ENCODE peak calls at places on chromosome 17, in nine cellular contexts. One of them, this sample, is unnamed.
A peak's percentile ranks its signal among the peaks of the same experiment; 100 is the strongest.

GRCh38 chr17:45307290-45308015 is 9.4 kb downstream of the MAP3K14 start:
- DNase-seq in uterus: peak; percentile 49
- DNase-seq in body of pancreas: peak; percentile 77
- DNase-seq in IMR-90: peak; percentile 90
- DNase-seq in esophagus muscularis mucosa: no peak
- DNase-seq in H54: peak; percentile 57
- DNase-seq in adrenal gland: peak; percentile 74
- DNase-seq in thyroid gland: no peak
- DNase-seq in H1: no peak
- DNase-seq in this sample: no peak

GRCh38 chr17:66661411-66661843 is 173.5 kb upstream of the CACNG5 start:
- DNase-seq in H54: peak; percentile 45
- DNase-seq in H1: no peak
- DNase-seq in body of pancreas: no peak
- DNase-seq in esophagus muscularis mucosa: no peak
- DNase-seq in uterus: no peak
- DNase-seq in thyroid gland: peak; percentile 45
- DNase-seq in adrenal gland: peak; percentile 40
- DNase-seq in IMR-90: peak; percentile 56
- DNase-seq in this sample: peak; percentile 45

GRCh38 chr17:74295625-74296547 is 21.9 kb downstream of the DNAI2 start:
- DNase-seq in H1: no peak
- DNase-seq in thyroid gland: no peak
- DNase-seq in IMR-90: no peak
- DNase-seq in H54: no peak
- DNase-seq in body of pancreas: no peak
- DNase-seq in uterus: no peak
- DNase-seq in adrenal gland: peak; percentile 88
- DNase-seq in esophagus muscularis mucosa: no peak
- DNase-seq in this sample: no peak

GRCh38 chr17:33292981-33293867 is at the start of gene ASIC2:
- DNase-seq in uterus: no peak
- DNase-seq in H1: peak; percentile 71
- DNase-seq in H54: no peak
- DNase-seq in IMR-90: peak; percentile 4
- DNase-seq in body of pancreas: no peak
- DNase-seq in thyroid gland: no peak
- DNase-seq in esophagus muscularis mucosa: no peak
- DNase-seq in adrenal gland: no peak
- DNase-seq in this sample: no peak

GRCh38 chr17:60165976-60166375 is 16.2 kb downstream of the CA4 start:
- DNase-seq in body of pancreas: no peak
- DNase-seq in IMR-90: no peak
- DNase-seq in uterus: no peak
- DNase-seq in adrenal gland: no peak
- DNase-seq in thyroid gland: no peak
- DNase-seq in esophagus muscularis mucosa: no peak
- DNase-seq in H54: no peak
- DNase-seq in H1: no peak
- DNase-seq in this sample: peak; percentile 69

GRCh38 chr17:3796110-3796821 is 4.7 kb downstream of the ITGAE start:
- DNase-seq in body of pancreas: peak; percentile 50
- DNase-seq in thyroid gland: peak; percentile 25
- DNase-seq in H1: no peak
- DNase-seq in H54: no peak
- DNase-seq in adrenal gland: peak; percentile 19
- DNase-seq in esophagus muscularis mucosa: no peak
- DNase-seq in uterus: no peak
- DNase-seq in IMR-90: no peak
- DNase-seq in this sample: peak; percentile 48

GRCh38 chr17:17236295-17237025 is 508 bp downstream of the FLCN start:
- DNase-seq in IMR-90: peak; percentile 31
- DNase-seq in adrenal gland: peak; percentile 26
- DNase-seq in thyroid gland: peak; percentile 42
- DNase-seq in body of pancreas: no peak
- DNase-seq in H1: no peak
- DNase-seq in H54: no peak
- DNase-seq in esophagus muscularis mucosa: no peak
- DNase-seq in uterus: no peak
- DNase-seq in this sample: no peak

GRCh38 chr17:29569245-29569950 is 897 bp downstream of the TP53I13 start:
- DNase-seq in thyroid gland: no peak
- DNase-seq in body of pancreas: no peak
- DNase-seq in adrenal gland: no peak
- DNase-seq in H1: no peak
- DNase-seq in uterus: no peak
- DNase-seq in H54: no peak
- DNase-seq in esophagus muscularis mucosa: no peak
- DNase-seq in IMR-90: peak; percentile 35
- DNase-seq in this sample: no peak

GRCh38 chr17:31489295-31490018 is 98.0 kb downstream of the RAB11FIP4 start:
- DNase-seq in esophagus muscularis mucosa: no peak
- DNase-seq in body of pancreas: peak; percentile 94
- DNase-seq in IMR-90: no peak
- DNase-seq in H1: peak; percentile 82
- DNase-seq in uterus: no peak
- DNase-seq in thyroid gland: no peak
- DNase-seq in adrenal gland: no peak
- DNase-seq in H54: no peak
- DNase-seq in this sample: peak; percentile 92

GRCh38 chr17:82693168-82693867 is 5.2 kb downstream of the RAB40B start:
- DNase-seq in esophagus muscularis mucosa: no peak
- DNase-seq in adrenal gland: no peak
- DNase-seq in body of pancreas: no peak
- DNase-seq in thyroid gland: no peak
- DNase-seq in H1: no peak
- DNase-seq in uterus: no peak
- DNase-seq in H54: no peak
- DNase-seq in IMR-90: no peak
- DNase-seq in this sample: no peak

GRCh38 chr17:40313660-40314556 is 4.9 kb downstream of the RARA start:
- DNase-seq in body of pancreas: no peak
- DNase-seq in adrenal gland: no peak
- DNase-seq in thyroid gland: peak; percentile 63
- DNase-seq in IMR-90: no peak
- DNase-seq in uterus: peak; percentile 8
- DNase-seq in esophagus muscularis mucosa: no peak
- DNase-seq in H54: no peak
- DNase-seq in H1: no peak
- DNase-seq in this sample: no peak

GRCh38 chr17:40315678-40316570 is 6.9 kb downstream of the RARA start:
- DNase-seq in H54: no peak
- DNase-seq in adrenal gland: no peak
- DNase-seq in body of pancreas: no peak
- DNase-seq in esophagus muscularis mucosa: no peak
- DNase-seq in IMR-90: no peak
- DNase-seq in thyroid gland: no peak
- DNase-seq in H1: no peak
- DNase-seq in uterus: peak; percentile 17
- DNase-seq in this sample: peak; percentile 25

GRCh38 chr17:40315206-40315605 is 6.2 kb downstream of the RARA start:
- DNase-seq in uterus: peak; percentile 10
- DNase-seq in adrenal gland: no peak
- DNase-seq in IMR-90: no peak
- DNase-seq in H1: no peak
- DNase-seq in H54: no peak
- DNase-seq in thyroid gland: no peak
- DNase-seq in body of pancreas: no peak
- DNase-seq in esophagus muscularis mucosa: no peak
- DNase-seq in this sample: peak; percentile 17

GRCh38 chr17:40312893-40313659 is 4.1 kb downstream of the RARA start:
- DNase-seq in uterus: peak; percentile 10
- DNase-seq in H54: no peak
- DNase-seq in body of pancreas: no peak
- DNase-seq in IMR-90: no peak
- DNase-seq in adrenal gland: no peak
- DNase-seq in esophagus muscularis mucosa: no peak
- DNase-seq in thyroid gland: peak; percentile 41
- DNase-seq in H1: no peak
- DNase-seq in this sample: no peak

GRCh38 chr17:40314557-40314953 is 5.6 kb downstream of the RARA start:
- DNase-seq in H1: no peak
- DNase-seq in adrenal gland: peak; percentile 99
- DNase-seq in thyroid gland: peak; percentile 99
- DNase-seq in uterus: peak; percentile 71
- DNase-seq in IMR-90: peak; percentile 91
- DNase-seq in H54: peak; percentile 83
- DNase-seq in body of pancreas: peak; percentile 95
- DNase-seq in esophagus muscularis mucosa: no peak
- DNase-seq in this sample: peak; percentile 95
- TF ChIP-seq POLR2A in H1: no peak
- TF ChIP-seq POLR2A in adrenal gland: no peak
- TF ChIP-seq POLR2A in thyroid gland: no peak
- TF ChIP-seq POLR2A in uterus: no peak
- TF ChIP-seq POLR2A in IMR-90: no peak
- TF ChIP-seq POLR2A in H54: no peak
- TF ChIP-seq POLR2A in body of pancreas: no peak
- TF ChIP-seq POLR2A in esophagus muscularis mucosa: no peak
- TF ChIP-seq POLR2A in this sample: no peak

GRCh38 chr17:39283896-39284295 is 58.2 kb upstream of the STAC2 start:
- DNase-seq in adrenal gland: no peak
- DNase-seq in IMR-90: no peak
- DNase-seq in esophagus muscularis mucosa: no peak
- DNase-seq in uterus: no peak
- DNase-seq in body of pancreas: no peak
- DNase-seq in H54: no peak
- DNase-seq in thyroid gland: no peak
- DNase-seq in H1: no peak
- DNase-seq in this sample: no peak
- TF ChIP-seq POLR2A in adrenal gland: no peak
- TF ChIP-seq POLR2A in IMR-90: no peak
- TF ChIP-seq POLR2A in esophagus muscularis mucosa: no peak
- TF ChIP-seq POLR2A in uterus: no peak
- TF ChIP-seq POLR2A in body of pancreas: no peak
- TF ChIP-seq POLR2A in H54: no peak
- TF ChIP-seq POLR2A in thyroid gland: no peak
- TF ChIP-seq POLR2A in H1: no peak
- TF ChIP-seq POLR2A in this sample: no peak

GRCh38 chr17:81393684-81394376 is 1.4 kb upstream of the BAHCC1 start:
- DNase-seq in body of pancreas: peak; percentile 100
- DNase-seq in H54: peak; percentile 99
- DNase-seq in IMR-90: peak; percentile 99
- DNase-seq in adrenal gland: peak; percentile 100
- DNase-seq in uterus: peak; percentile 100
- DNase-seq in H1: peak; percentile 98
- DNase-seq in thyroid gland: peak; percentile 100
- DNase-seq in esophagus muscularis mucosa: peak; percentile 100
- DNase-seq in this sample: peak; percentile 100
- TF ChIP-seq POLR2A in body of pancreas: peak; percentile 68
- TF ChIP-seq POLR2A in H54: peak; percentile 40
- TF ChIP-seq POLR2A in IMR-90: no peak
- TF ChIP-seq POLR2A in adrenal gland: peak; percentile 75
- TF ChIP-seq POLR2A in uterus: peak; percentile 82
- TF ChIP-seq POLR2A in H1: no peak
- TF ChIP-seq POLR2A in thyroid gland: peak; percentile 90
- TF ChIP-seq POLR2A in esophagus muscularis mucosa: peak; percentile 75
- TF ChIP-seq POLR2A in this sample: no peak

DNA sequence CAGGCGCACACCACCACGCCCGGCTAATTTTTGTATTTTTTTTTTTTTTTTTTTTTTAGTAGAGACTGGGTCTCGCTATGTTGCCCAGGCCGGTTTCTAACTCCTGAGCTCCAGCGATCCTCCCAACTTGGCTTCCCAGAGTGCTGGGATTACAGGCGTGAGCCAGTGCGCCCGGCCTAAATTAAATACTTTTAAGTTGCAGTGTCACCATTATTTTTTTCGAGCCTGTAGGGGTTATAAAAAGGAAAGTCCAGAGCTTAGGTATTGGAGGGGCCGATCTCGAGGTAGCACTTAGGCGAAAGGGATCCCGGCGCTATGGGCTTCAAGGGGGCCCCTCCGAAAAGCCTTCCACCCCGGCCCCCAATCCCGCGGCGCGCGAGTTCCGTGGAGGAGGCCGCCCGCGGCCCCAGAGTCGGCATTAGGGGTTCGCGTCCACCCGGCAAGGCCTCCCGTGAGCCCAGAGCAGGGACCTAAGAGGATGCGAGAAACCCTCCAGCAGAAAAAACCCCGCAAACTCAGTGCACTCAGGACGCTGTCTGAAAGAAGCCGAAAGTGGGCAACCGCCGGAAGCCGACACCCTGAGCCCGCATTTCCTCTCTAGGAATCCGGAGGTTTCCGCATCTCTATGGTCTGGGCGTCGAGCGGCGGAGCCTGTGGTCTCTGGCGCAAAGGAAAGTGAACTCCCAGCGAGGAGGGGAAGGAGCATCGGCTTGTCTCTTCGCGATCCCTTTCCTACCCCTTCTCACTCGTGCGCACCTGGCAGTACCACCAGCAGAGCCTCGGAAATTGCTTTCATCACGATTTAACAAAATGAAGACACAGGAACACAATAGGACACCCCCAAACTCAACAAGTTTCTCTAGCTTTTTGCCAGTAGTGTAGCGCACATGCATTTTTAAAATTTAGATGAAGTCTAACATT is 14.1 kb upstream of the RGS9 start:
- DNase-seq in esophagus muscularis mucosa: peak; percentile 95
- DNase-seq in H54: peak; percentile 89
- DNase-seq in uterus: peak; percentile 83
- DNase-seq in IMR-90: peak; percentile 90
- DNase-seq in H1: peak; percentile 86
- DNase-seq in adrenal gland: peak; percentile 85
- DNase-seq in thyroid gland: peak; percentile 82
- DNase-seq in body of pancreas: peak; percentile 86
- DNase-seq in this sample: peak; percentile 83
- TF ChIP-seq POLR2A in esophagus muscularis mucosa: no peak
- TF ChIP-seq POLR2A in H54: peak; percentile 49
- TF ChIP-seq POLR2A in uterus: no peak
- TF ChIP-seq POLR2A in IMR-90: peak; percentile 83
- TF ChIP-seq POLR2A in H1: peak; percentile 91
- TF ChIP-seq POLR2A in adrenal gland: peak; percentile 84
- TF ChIP-seq POLR2A in thyroid gland: peak; percentile 61
- TF ChIP-seq POLR2A in body of pancreas: peak; percentile 84
- TF ChIP-seq POLR2A in this sample: no peak